ENCODE peak calls at places on chromosomes 3 and 15, in ten cellular contexts. C, X, E, H, S, B, U, T, Z and F are unnamed samples.

GRCh38 chr15:98658831-98659699 is 10.7 kb downstream of the IGF1R start:
- DNase-seq in H (peak; percentile 54), C (peak; percentile 60), X (peak; percentile 66), S (no peak), E (peak; percentile 63), B (peak; percentile 57), Z (peak; percentile 63), T (peak; percentile 58), U (no peak), F (peak; percentile 11)

GRCh38 chr15:50181983-50182232 is at the start of gene SLC27A2:
- DNase-seq in B (peak; percentile 76), E (peak; percentile 57), T (no peak), S (peak; percentile 19), C (no peak), U (no peak), H (no peak), X (peak; percentile 27), Z (peak; percentile 85), F (no peak)

GRCh38 chr3:33660035-33660434 is 58.0 kb downstream of the CLASP2 start:
- DNase-seq in X (no peak), H (no peak), B (peak; percentile 38), C (no peak), Z (no peak), E (no peak), T (no peak), U (no peak), S (no peak), F (no peak)

GRCh38 chr3:150110097-150110496 is 139.4 kb upstream of the PFN2 start:
- DNase-seq in X (no peak), Z (no peak), E (no peak), U (no peak), H (no peak), C (no peak), B (no peak), S (no peak), T (no peak), F (no peak)

GRCh38 chr15:64903331-64903950 is 8.3 kb upstream of the ANKDD1A start:
- DNase-seq in S (no peak), H (no peak), C (no peak), U (no peak), B (no peak), X (no peak), Z (no peak), T (no peak), E (no peak), F (no peak)

GRCh38 chr3:9690451-9691450 is 12.9 kb upstream of the CPNE9 start:
- DNase-seq in E (no peak), H (no peak), B (no peak), Z (no peak), S (no peak), X (peak; percentile 77), U (no peak), T (no peak), C (no peak), F (peak; percentile 28)

GRCh38 chr3:81554348-81554747 is 207.1 kb downstream of the GBE1 start:
- DNase-seq in Z (no peak), H (peak; percentile 2), U (no peak), B (no peak), C (peak; percentile 11), T (peak; percentile 4), X (peak; percentile 18), E (no peak), S (no peak), F (no peak)

GRCh38 chr3:17195856-17196604 is 311.3 kb downstream of the PLCL2 start:
- DNase-seq in S (no peak), T (no peak), E (no peak), B (peak; percentile 11), U (no peak), C (no peak), X (peak; percentile 78), Z (peak; percentile 25), H (peak; percentile 12), F (peak; percentile 83)

GRCh38 chr15:65258863-65259262 is 27.8 kb downstream of the PARP16 start:
- DNase-seq in E (no peak), H (no peak), C (no peak), S (no peak), B (no peak), X (no peak), Z (no peak), T (no peak), U (peak; percentile 81), F (no peak)

GRCh38 chr3:65617787-65618186 is 420.9 kb downstream of the MAGI1 start:
- DNase-seq in S (no peak), T (no peak), C (no peak), B (no peak), X (no peak), H (no peak), Z (no peak), E (no peak), U (no peak), F (no peak)

GRCh38 chr3:23806322-23807160 is 786 bp downstream of the UBE2E1 start:
- DNase-seq in B (peak; percentile 67), E (peak; percentile 20), H (no peak), C (no peak), T (no peak), U (peak; percentile 75), X (peak; percentile 14), Z (peak; percentile 63), S (peak; percentile 25), F (no peak)

GRCh38 chr3:190380184-190380583 is 7.8 kb upstream of the CLDN16 start:
- DNase-seq in C (no peak), T (no peak), B (no peak), E (no peak), X (no peak), Z (no peak), U (no peak), H (no peak), S (no peak), F (no peak)

GRCh38 chr3:33358172-33358781 is 81.0 kb downstream of the FBXL2 start:
- DNase-seq in U (no peak), T (no peak), X (no peak), E (no peak), C (no peak), H (no peak), B (no peak), S (no peak), Z (no peak), F (no peak)

GRCh38 chr15:72785452-72786243 is 2.1 kb upstream of the ADPGK start:
- DNase-seq in S (peak; percentile 31), C (no peak), U (no peak), E (peak; percentile 7), Z (no peak), H (peak; percentile 87), B (no peak), T (peak; percentile 32), X (peak; percentile 56), F (no peak)

GRCh38 chr15:57640935-57641682 is 49.4 kb downstream of the MYZAP start:
- DNase-seq in S (no peak), C (peak; percentile 30), B (peak; percentile 44), T (peak; percentile 41), E (peak; percentile 31), Z (peak; percentile 59), U (no peak), H (no peak), X (peak; percentile 15), F (no peak)

GRCh38 chr3:27713066-27713400 is 9.1 kb downstream of the EOMES start:
- DNase-seq in X (no peak), T (no peak), S (no peak), B (no peak), H (no peak), Z (no peak), E (no peak), C (no peak), U (no peak), F (no peak)

GRCh38 chr3:178267158-178267838 is 268.9 kb upstream of the KCNMB2 start:
- DNase-seq in S (no peak), B (no peak), T (no peak), U (no peak), E (no peak), H (no peak), C (no peak), X (no peak), Z (no peak), F (no peak)

GRCh38 chr3:194134757-194135515 is 1.0 kb upstream of the HES1 start:
- DNase-seq in E (peak; percentile 96), U (peak; percentile 97), Z (peak; percentile 92), C (peak; percentile 99), X (peak; percentile 94), H (peak; percentile 96), B (peak; percentile 95), T (peak; percentile 96), S (peak; percentile 57), F (peak; percentile 55)

GRCh38 chr15:80694624-80695098 is 449 bp upstream of the ABHD17C start:
- DNase-seq in U (no peak), H (no peak), E (peak; percentile 7), X (peak; percentile 48), Z (peak; percentile 59), S (peak; percentile 22), C (peak; percentile 36), B (peak; percentile 16), T (peak; percentile 24), F (no peak)

GRCh38 chr3:37243811-37244748 is 69.7 kb upstream of the LRRFIP2 start:
- DNase-seq in B (peak; percentile 89), X (peak; percentile 61), H (peak; percentile 27), U (peak; percentile 92), S (peak; percentile 8), T (peak; percentile 44), C (peak; percentile 84), Z (peak; percentile 78), E (peak; percentile 87), F (no peak)

GRCh38 chr15:52071570-52071969 is 41.0 kb downstream of the BCL2L10 start:
- DNase-seq in U (no peak), S (no peak), E (peak; percentile 63), Z (no peak), X (no peak), H (no peak), T (no peak), B (no peak), C (peak; percentile 61), F (no peak)

GRCh38 chr3:62249855-62250543 is 123.4 kb downstream of the FEZF2 start:
- DNase-seq in T (no peak), B (no peak), Z (no peak), E (no peak), C (no peak), U (no peak), X (no peak), H (no peak), S (no peak), F (no peak)

GRCh38 chr15:78937132-78937739 is 7.6 kb downstream of the CTSH start:
- DNase-seq in Z (no peak), T (peak; percentile 90), H (no peak), C (no peak), E (peak; percentile 34), U (no peak), X (no peak), B (no peak), S (no peak), F (no peak)

GRCh38 chr3:76949033-76949432 is 90.9 kb upstream of the ROBO2 start:
- DNase-seq in T (no peak), U (no peak), H (no peak), X (no peak), E (no peak), Z (no peak), B (no peak), S (no peak), C (no peak), F (no peak)

GRCh38 chr3:52444860-52445793 is at the start of gene SEMA3G:
- DNase-seq in H (peak; percentile 58), E (peak; percentile 92), T (peak; percentile 89), C (peak; percentile 50), S (peak; percentile 60), B (peak; percentile 84), X (peak; percentile 82), U (peak; percentile 81), Z (peak; percentile 93), F (no peak)

GRCh38 chr15:25829075-25829474 is 34.1 kb downstream of the ATP10A start:
- DNase-seq in S (no peak), Z (no peak), T (no peak), C (no peak), B (no peak), H (no peak), X (no peak), U (no peak), E (no peak), F (no peak)

GRCh38 chr15:100726426-100727190 is 124.2 kb downstream of the ASB7 start:
- DNase-seq in C (no peak), U (peak; percentile 66), H (no peak), Z (no peak), T (no peak), E (no peak), B (no peak), S (no peak), X (no peak), F (no peak)

GRCh38 chr3:141530133-141530768 is 43.4 kb downstream of the RASA2 start:
- DNase-seq in X (no peak), E (no peak), Z (no peak), B (no peak), T (peak; percentile 61), C (peak; percentile 75), H (peak; percentile 62), U (no peak), S (no peak), F (no peak)